ENCODE peak calls at places on chromosomes 7 and 10, in ten cellular contexts. One of them, this sample, is unnamed.

GRCh38 chr7:83148776-83149175 is 13.9 kb downstream of the PCLO start:
- DNase-seq in sigmoid colon: no peak
- DNase-seq in CD8-positive, alpha-beta T cell: no peak
- DNase-seq in H1: no peak
- DNase-seq in H9: no peak
- DNase-seq in esophagus squamous epithelium: no peak
- DNase-seq in mammary epithelial cell: peak; percentile 54
- DNase-seq in colonic mucosa: no peak
- DNase-seq in right lobe of liver: no peak
- DNase-seq in cardiac muscle cell: no peak
- DNase-seq in this sample: no peak

GRCh38 chr10:76428541-76429330 is 997.3 kb downstream of the LRMDA start:
- DNase-seq in mammary epithelial cell: peak; percentile 54
- DNase-seq in sigmoid colon: no peak
- DNase-seq in CD8-positive, alpha-beta T cell: no peak
- DNase-seq in esophagus squamous epithelium: no peak
- DNase-seq in right lobe of liver: no peak
- DNase-seq in colonic mucosa: no peak
- DNase-seq in cardiac muscle cell: no peak
- DNase-seq in H1: no peak
- DNase-seq in H9: no peak
- DNase-seq in this sample: no peak

GRCh38 chr10:87842220-87842641 is 21.1 kb downstream of the KLLN start:
- DNase-seq in right lobe of liver: no peak
- DNase-seq in H1: no peak
- DNase-seq in cardiac muscle cell: no peak
- DNase-seq in sigmoid colon: no peak
- DNase-seq in mammary epithelial cell: peak; percentile 96
- DNase-seq in CD8-positive, alpha-beta T cell: no peak
- DNase-seq in H9: no peak
- DNase-seq in colonic mucosa: peak; percentile 73
- DNase-seq in esophagus squamous epithelium: no peak
- DNase-seq in this sample: no peak

GRCh38 chr10:70169661-70170364 is 501 bp downstream of the SAR1A start:
- DNase-seq in esophagus squamous epithelium: no peak
- DNase-seq in CD8-positive, alpha-beta T cell: no peak
- DNase-seq in mammary epithelial cell: no peak
- DNase-seq in cardiac muscle cell: no peak
- DNase-seq in sigmoid colon: no peak
- DNase-seq in right lobe of liver: no peak
- DNase-seq in H9: no peak
- DNase-seq in colonic mucosa: no peak
- DNase-seq in H1: no peak
- DNase-seq in this sample: peak; percentile 8

GRCh38 chr7:47747160-47747559 is 165.2 kb upstream of the TNS3 start:
- DNase-seq in mammary epithelial cell: no peak
- DNase-seq in H9: no peak
- DNase-seq in colonic mucosa: no peak
- DNase-seq in sigmoid colon: no peak
- DNase-seq in H1: no peak
- DNase-seq in cardiac muscle cell: no peak
- DNase-seq in CD8-positive, alpha-beta T cell: no peak
- DNase-seq in right lobe of liver: no peak
- DNase-seq in esophagus squamous epithelium: no peak
- DNase-seq in this sample: no peak

GRCh38 chr7:81990395-81990794 is 220.5 kb upstream of the HGF start:
- DNase-seq in mammary epithelial cell: peak; percentile 39
- DNase-seq in sigmoid colon: no peak
- DNase-seq in cardiac muscle cell: no peak
- DNase-seq in right lobe of liver: no peak
- DNase-seq in H1: no peak
- DNase-seq in H9: no peak
- DNase-seq in esophagus squamous epithelium: no peak
- DNase-seq in CD8-positive, alpha-beta T cell: no peak
- DNase-seq in colonic mucosa: no peak
- DNase-seq in this sample: no peak

GRCh38 chr10:132169766-132170560 is 16.8 kb upstream of the DPYSL4 start:
- DNase-seq in H1: no peak
- DNase-seq in CD8-positive, alpha-beta T cell: no peak
- DNase-seq in colonic mucosa: no peak
- DNase-seq in sigmoid colon: no peak
- DNase-seq in mammary epithelial cell: no peak
- DNase-seq in H9: no peak
- DNase-seq in right lobe of liver: no peak
- DNase-seq in cardiac muscle cell: no peak
- DNase-seq in esophagus squamous epithelium: no peak
- DNase-seq in this sample: no peak

GRCh38 chr10:102231357-102232318 is 5.5 kb downstream of the ELOVL3 start:
- DNase-seq in esophagus squamous epithelium: no peak
- DNase-seq in cardiac muscle cell: peak; percentile 52
- DNase-seq in colonic mucosa: peak; percentile 68
- DNase-seq in right lobe of liver: peak; percentile 74
- DNase-seq in CD8-positive, alpha-beta T cell: peak; percentile 68
- DNase-seq in H9: peak; percentile 83
- DNase-seq in H1: no peak
- DNase-seq in mammary epithelial cell: no peak
- DNase-seq in sigmoid colon: no peak
- DNase-seq in this sample: peak; percentile 65

GRCh38 chr7:15326044-15326644 is 235.7 kb downstream of the AGMO start:
- DNase-seq in sigmoid colon: no peak
- DNase-seq in H9: no peak
- DNase-seq in H1: no peak
- DNase-seq in mammary epithelial cell: no peak
- DNase-seq in colonic mucosa: no peak
- DNase-seq in esophagus squamous epithelium: no peak
- DNase-seq in CD8-positive, alpha-beta T cell: no peak
- DNase-seq in right lobe of liver: no peak
- DNase-seq in cardiac muscle cell: peak; percentile 35
- DNase-seq in this sample: no peak

GRCh38 chr10:3500408-3500856 is 284.6 kb downstream of the KLF6 start:
- DNase-seq in colonic mucosa: no peak
- DNase-seq in sigmoid colon: peak; percentile 90
- DNase-seq in esophagus squamous epithelium: no peak
- DNase-seq in CD8-positive, alpha-beta T cell: no peak
- DNase-seq in right lobe of liver: no peak
- DNase-seq in cardiac muscle cell: peak; percentile 75
- DNase-seq in H9: peak; percentile 81
- DNase-seq in mammary epithelial cell: peak; percentile 60
- DNase-seq in H1: no peak
- DNase-seq in this sample: no peak

GRCh38 chr7:104928721-104929400 is 85.1 kb upstream of the KMT2E start:
- DNase-seq in sigmoid colon: no peak
- DNase-seq in cardiac muscle cell: no peak
- DNase-seq in esophagus squamous epithelium: no peak
- DNase-seq in colonic mucosa: no peak
- DNase-seq in H1: no peak
- DNase-seq in CD8-positive, alpha-beta T cell: no peak
- DNase-seq in right lobe of liver: no peak
- DNase-seq in H9: no peak
- DNase-seq in mammary epithelial cell: no peak
- DNase-seq in this sample: no peak

GRCh38 chr7:44142028-44142427 is 896 bp upstream of the MYL7 start:
- DNase-seq in right lobe of liver: no peak
- DNase-seq in sigmoid colon: peak; percentile 51
- DNase-seq in H9: no peak
- DNase-seq in mammary epithelial cell: no peak
- DNase-seq in esophagus squamous epithelium: no peak
- DNase-seq in CD8-positive, alpha-beta T cell: no peak
- DNase-seq in colonic mucosa: no peak
- DNase-seq in cardiac muscle cell: no peak
- DNase-seq in H1: no peak
- DNase-seq in this sample: no peak

GRCh38 chr7:135160098-135160857 is 10.2 kb downstream of the CYREN start:
- DNase-seq in right lobe of liver: no peak
- DNase-seq in cardiac muscle cell: no peak
- DNase-seq in H1: no peak
- DNase-seq in colonic mucosa: no peak
- DNase-seq in sigmoid colon: no peak
- DNase-seq in esophagus squamous epithelium: no peak
- DNase-seq in mammary epithelial cell: no peak
- DNase-seq in H9: no peak
- DNase-seq in CD8-positive, alpha-beta T cell: no peak
- DNase-seq in this sample: no peak

GRCh38 chr7:146375155-146375554 is 258.6 kb downstream of the CNTNAP2 start:
- DNase-seq in colonic mucosa: no peak
- DNase-seq in CD8-positive, alpha-beta T cell: no peak
- DNase-seq in cardiac muscle cell: no peak
- DNase-seq in sigmoid colon: no peak
- DNase-seq in H1: no peak
- DNase-seq in mammary epithelial cell: no peak
- DNase-seq in right lobe of liver: no peak
- DNase-seq in esophagus squamous epithelium: no peak
- DNase-seq in H9: no peak
- DNase-seq in this sample: no peak
- H3K9me3 ChIP-seq in colonic mucosa: no peaks in the 10 kb centered on the region
- H3K9me3 ChIP-seq in CD8-positive, alpha-beta T cell: no peaks in the 10 kb centered on the region
- H3K9me3 ChIP-seq in cardiac muscle cell: no peaks in the 10 kb centered on the region
- H3K9me3 ChIP-seq in sigmoid colon: no peaks in the 10 kb centered on the region
- H3K9me3 ChIP-seq in H1: no peaks in the 10 kb centered on the region
- H3K9me3 ChIP-seq in mammary epithelial cell: peaks cover 12% of the 10 kb centered on the region
- H3K9me3 ChIP-seq in right lobe of liver: no peaks in the 10 kb centered on the region
- H3K9me3 ChIP-seq in esophagus squamous epithelium: no peaks in the 10 kb centered on the region
- H3K9me3 ChIP-seq in H9: no peaks in the 10 kb centered on the region
- H3K9me3 ChIP-seq in this sample: peaks cover 2% of the 10 kb centered on the region

GRCh38 chr10:34171957-34172527 is 643.1 kb downstream of the PARD3 start:
- DNase-seq in right lobe of liver: no peak
- DNase-seq in H1: no peak
- DNase-seq in cardiac muscle cell: no peak
- DNase-seq in CD8-positive, alpha-beta T cell: no peak
- DNase-seq in H9: no peak
- DNase-seq in esophagus squamous epithelium: no peak
- DNase-seq in colonic mucosa: no peak
- DNase-seq in mammary epithelial cell: no peak
- DNase-seq in sigmoid colon: no peak
- DNase-seq in this sample: no peak
- H3K27ac ChIP-seq in right lobe of liver: no peak overlapping the region
- H3K27ac ChIP-seq in H1: no peak overlapping the region
- H3K27ac ChIP-seq in cardiac muscle cell: no peak overlapping the region
- H3K27ac ChIP-seq in CD8-positive, alpha-beta T cell: no peak overlapping the region
- H3K27ac ChIP-seq in H9: no peak overlapping the region
- H3K27ac ChIP-seq in esophagus squamous epithelium: no peak overlapping the region
- H3K27ac ChIP-seq in colonic mucosa: no peak overlapping the region
- H3K27ac ChIP-seq in mammary epithelial cell: no peak overlapping the region
- H3K27ac ChIP-seq in sigmoid colon: no peak overlapping the region
- H3K27ac ChIP-seq in this sample: no peak overlapping the region

GRCh38 chr7:158344706-158345300 is 242.8 kb downstream of the PTPRN2 start:
- DNase-seq in H9: no peak
- DNase-seq in cardiac muscle cell: no peak
- DNase-seq in colonic mucosa: no peak
- DNase-seq in CD8-positive, alpha-beta T cell: peak; percentile 34
- DNase-seq in esophagus squamous epithelium: no peak
- DNase-seq in right lobe of liver: no peak
- DNase-seq in mammary epithelial cell: no peak
- DNase-seq in H1: no peak
- DNase-seq in sigmoid colon: peak; percentile 27
- DNase-seq in this sample: no peak
- H3K9me3 ChIP-seq in H9: peaks cover 14% of the 10 kb centered on the region
- H3K9me3 ChIP-seq in cardiac muscle cell: no peaks in the 10 kb centered on the region
- H3K9me3 ChIP-seq in colonic mucosa: no peaks in the 10 kb centered on the region
- H3K9me3 ChIP-seq in CD8-positive, alpha-beta T cell: no peaks in the 10 kb centered on the region
- H3K9me3 ChIP-seq in esophagus squamous epithelium: no peaks in the 10 kb centered on the region
- H3K9me3 ChIP-seq in right lobe of liver: no peaks in the 10 kb centered on the region
- H3K9me3 ChIP-seq in mammary epithelial cell: peaks cover 29% of the 10 kb centered on the region
- H3K9me3 ChIP-seq in H1: peaks cover 26% of the 10 kb centered on the region
- H3K9me3 ChIP-seq in sigmoid colon: no peaks in the 10 kb centered on the region
- H3K9me3 ChIP-seq in this sample: no peaks in the 10 kb centered on the region

GRCh38 chr7:150431839-150432658 is 18.4 kb upstream of the GIMAP8 start:
- DNase-seq in esophagus squamous epithelium: no peak
- DNase-seq in CD8-positive, alpha-beta T cell: peak; percentile 34
- DNase-seq in H1: no peak
- DNase-seq in cardiac muscle cell: no peak
- DNase-seq in right lobe of liver: no peak
- DNase-seq in H9: no peak
- DNase-seq in sigmoid colon: no peak
- DNase-seq in colonic mucosa: peak; percentile 7
- DNase-seq in mammary epithelial cell: no peak
- DNase-seq in this sample: no peak
- H3K27ac ChIP-seq in esophagus squamous epithelium: no peak overlapping the region
- H3K27ac ChIP-seq in CD8-positive, alpha-beta T cell: no peak overlapping the region
- H3K27ac ChIP-seq in H1: no peak overlapping the region
- H3K27ac ChIP-seq in cardiac muscle cell: no peak overlapping the region
- H3K27ac ChIP-seq in right lobe of liver: no peak overlapping the region
- H3K27ac ChIP-seq in H9: no peak overlapping the region
- H3K27ac ChIP-seq in sigmoid colon: no peak overlapping the region
- H3K27ac ChIP-seq in colonic mucosa: no peak overlapping the region
- H3K27ac ChIP-seq in mammary epithelial cell: no peak overlapping the region
- H3K27ac ChIP-seq in this sample: no peak overlapping the region

GRCh38 chr10:97371696-97372095 is 29.4 kb downstream of the RRP12 start:
- DNase-seq in right lobe of liver: no peak
- DNase-seq in colonic mucosa: no peak
- DNase-seq in H1: no peak
- DNase-seq in cardiac muscle cell: no peak
- DNase-seq in mammary epithelial cell: no peak
- DNase-seq in H9: no peak
- DNase-seq in esophagus squamous epithelium: no peak
- DNase-seq in sigmoid colon: no peak
- DNase-seq in CD8-positive, alpha-beta T cell: no peak
- DNase-seq in this sample: no peak

GRCh38 chr10:97372233-97372875 is 28.8 kb downstream of the RRP12 start:
- DNase-seq in mammary epithelial cell: no peak
- DNase-seq in right lobe of liver: no peak
- DNase-seq in cardiac muscle cell: no peak
- DNase-seq in colonic mucosa: no peak
- DNase-seq in H1: no peak
- DNase-seq in sigmoid colon: no peak
- DNase-seq in esophagus squamous epithelium: no peak
- DNase-seq in H9: no peak
- DNase-seq in CD8-positive, alpha-beta T cell: no peak
- DNase-seq in this sample: no peak

GRCh38 chr10:97378933-97379921 is 21.9 kb downstream of the RRP12 start:
- DNase-seq in right lobe of liver: no peak
- DNase-seq in cardiac muscle cell: no peak
- DNase-seq in H9: no peak
- DNase-seq in esophagus squamous epithelium: no peak
- DNase-seq in CD8-positive, alpha-beta T cell: no peak
- DNase-seq in H1: no peak
- DNase-seq in colonic mucosa: no peak
- DNase-seq in sigmoid colon: no peak
- DNase-seq in mammary epithelial cell: no peak
- DNase-seq in this sample: no peak

GRCh38 chr10:97376413-97376812 is 24.7 kb downstream of the RRP12 start:
- DNase-seq in colonic mucosa: no peak
- DNase-seq in right lobe of liver: no peak
- DNase-seq in CD8-positive, alpha-beta T cell: no peak
- DNase-seq in esophagus squamous epithelium: no peak
- DNase-seq in H1: no peak
- DNase-seq in cardiac muscle cell: no peak
- DNase-seq in sigmoid colon: no peak
- DNase-seq in H9: no peak
- DNase-seq in mammary epithelial cell: no peak
- DNase-seq in this sample: no peak

GRCh38 chr10:97373456-97373855 is 27.7 kb downstream of the RRP12 start:
- DNase-seq in cardiac muscle cell: no peak
- DNase-seq in H9: no peak
- DNase-seq in mammary epithelial cell: no peak
- DNase-seq in sigmoid colon: no peak
- DNase-seq in colonic mucosa: no peak
- DNase-seq in H1: no peak
- DNase-seq in esophagus squamous epithelium: no peak
- DNase-seq in CD8-positive, alpha-beta T cell: no peak
- DNase-seq in right lobe of liver: no peak
- DNase-seq in this sample: no peak
- H3K9me3 ChIP-seq in cardiac muscle cell: no peaks in the 10 kb centered on the region
- H3K9me3 ChIP-seq in H9: no peaks in the 10 kb centered on the region
- H3K9me3 ChIP-seq in mammary epithelial cell: no peaks in the 10 kb centered on the region
- H3K9me3 ChIP-seq in sigmoid colon: no peaks in the 10 kb centered on the region
- H3K9me3 ChIP-seq in colonic mucosa: no peaks in the 10 kb centered on the region
- H3K9me3 ChIP-seq in H1: no peaks in the 10 kb centered on the region
- H3K9me3 ChIP-seq in esophagus squamous epithelium: no peaks in the 10 kb centered on the region
- H3K9me3 ChIP-seq in CD8-positive, alpha-beta T cell: no peaks in the 10 kb centered on the region
- H3K9me3 ChIP-seq in right lobe of liver: no peaks in the 10 kb centered on the region
- H3K9me3 ChIP-seq in this sample: no peaks in the 10 kb centered on the region

GRCh38 chr7:158317238-158318205 is 270.1 kb downstream of the PTPRN2 start:
- DNase-seq in colonic mucosa: no peak
- DNase-seq in sigmoid colon: no peak
- DNase-seq in CD8-positive, alpha-beta T cell: no peak
- DNase-seq in mammary epithelial cell: no peak
- DNase-seq in esophagus squamous epithelium: no peak
- DNase-seq in H9: peak; percentile 87
- DNase-seq in cardiac muscle cell: no peak
- DNase-seq in H1: peak; percentile 41
- DNase-seq in right lobe of liver: no peak
- DNase-seq in this sample: no peak
- H3K27ac ChIP-seq in colonic mucosa: no peak overlapping the region
- H3K27ac ChIP-seq in sigmoid colon: no peak overlapping the region
- H3K27ac ChIP-seq in CD8-positive, alpha-beta T cell: no peak overlapping the region
- H3K27ac ChIP-seq in mammary epithelial cell: no peak overlapping the region
- H3K27ac ChIP-seq in esophagus squamous epithelium: no peak overlapping the region
- H3K27ac ChIP-seq in H9: peak overlapping the region; percentile 87
- H3K27ac ChIP-seq in cardiac muscle cell: no peak overlapping the region
- H3K27ac ChIP-seq in H1: peak overlapping the region; percentile 86
- H3K27ac ChIP-seq in right lobe of liver: no peak overlapping the region
- H3K27ac ChIP-seq in this sample: no peak overlapping the region

This sample was measured in CD4-positive, CD25-positive, alpha-beta regulatory T cell.